ENCODE peak calls at places on chromosomes 2 and 18, in eight cellular contexts. One of them, this sample, is unnamed.

GRCh38 chr2:234615643-234616356 is 118.9 kb upstream of the ARL4C start:
- DNase-seq in neural crest cell: no peak
- DNase-seq in Right ventricle myocardium superior: no peak
- DNase-seq in NCI-H345: no peak
- DNase-seq in Calu3: no peak
- DNase-seq in CD8-positive, alpha-beta T cell: no peak
- DNase-seq in HFF-Myc: no peak
- DNase-seq in M059J: no peak
- DNase-seq in this sample: no peak

GRCh38 chr2:205895981-205896655 is 189.9 kb downstream of the INO80D start:
- DNase-seq in neural crest cell: no peak
- DNase-seq in Right ventricle myocardium superior: no peak
- DNase-seq in NCI-H345: no peak
- DNase-seq in Calu3: no peak
- DNase-seq in CD8-positive, alpha-beta T cell: no peak
- DNase-seq in HFF-Myc: no peak
- DNase-seq in M059J: no peak
- DNase-seq in this sample: no peak

GRCh38 chr2:121334581-121335293 is 49.7 kb upstream of the TFCP2L1 start:
- DNase-seq in neural crest cell: no peak
- DNase-seq in Right ventricle myocardium superior: no peak
- DNase-seq in NCI-H345: no peak
- DNase-seq in Calu3: no peak
- DNase-seq in CD8-positive, alpha-beta T cell: no peak
- DNase-seq in HFF-Myc: no peak
- DNase-seq in M059J: peak
- DNase-seq in this sample: no peak

GRCh38 chr2:130370490-130370889 is 14.6 kb downstream of the PTPN18 start:
- DNase-seq in neural crest cell: no peak
- DNase-seq in Right ventricle myocardium superior: no peak
- DNase-seq in NCI-H345: no peak
- DNase-seq in Calu3: no peak
- DNase-seq in CD8-positive, alpha-beta T cell: peak
- DNase-seq in HFF-Myc: no peak
- DNase-seq in M059J: no peak
- DNase-seq in this sample: no peak

GRCh38 chr2:111168528-111168929 is 47.8 kb downstream of the BCL2L11 start:
- DNase-seq in neural crest cell: no peak
- DNase-seq in Right ventricle myocardium superior: no peak
- DNase-seq in NCI-H345: no peak
- DNase-seq in Calu3: peak
- DNase-seq in CD8-positive, alpha-beta T cell: peak
- DNase-seq in HFF-Myc: peak
- DNase-seq in M059J: peak
- DNase-seq in this sample: peak

GRCh38 chr18:7492385-7492784 is 74.7 kb upstream of the PTPRM start:
- DNase-seq in neural crest cell: no peak
- DNase-seq in Right ventricle myocardium superior: no peak
- DNase-seq in NCI-H345: peak
- DNase-seq in Calu3: no peak
- DNase-seq in CD8-positive, alpha-beta T cell: no peak
- DNase-seq in HFF-Myc: no peak
- DNase-seq in M059J: no peak
- DNase-seq in this sample: no peak

GRCh38 chr18:54415086-54415485 is 57.4 kb downstream of the C18orf54 start:
- DNase-seq in neural crest cell: no peak
- DNase-seq in Right ventricle myocardium superior: no peak
- DNase-seq in NCI-H345: no peak
- DNase-seq in Calu3: no peak
- DNase-seq in CD8-positive, alpha-beta T cell: no peak
- DNase-seq in HFF-Myc: no peak
- DNase-seq in M059J: no peak
- DNase-seq in this sample: no peak

GRCh38 chr2:226635221-226635620 is 164.4 kb downstream of the IRS1 start:
- DNase-seq in neural crest cell: no peak
- DNase-seq in Right ventricle myocardium superior: no peak
- DNase-seq in NCI-H345: no peak
- DNase-seq in Calu3: no peak
- DNase-seq in CD8-positive, alpha-beta T cell: no peak
- DNase-seq in HFF-Myc: no peak
- DNase-seq in M059J: no peak
- DNase-seq in this sample: no peak

GRCh38 chr2:15421761-15422160 is 139.4 kb downstream of the NBAS start:
- DNase-seq in neural crest cell: no peak
- DNase-seq in Right ventricle myocardium superior: no peak
- DNase-seq in NCI-H345: no peak
- DNase-seq in Calu3: no peak
- DNase-seq in CD8-positive, alpha-beta T cell: no peak
- DNase-seq in HFF-Myc: no peak
- DNase-seq in M059J: no peak
- DNase-seq in this sample: no peak

GRCh38 chr2:191677091-191677645 is 768 bp upstream of the NABP1 start:
- DNase-seq in neural crest cell: no peak
- DNase-seq in Right ventricle myocardium superior: peak
- DNase-seq in NCI-H345: peak
- DNase-seq in Calu3: peak
- DNase-seq in CD8-positive, alpha-beta T cell: no peak
- DNase-seq in HFF-Myc: no peak
- DNase-seq in M059J: peak
- DNase-seq in this sample: peak

GRCh38 chr2:86017901-86018896 is 87.5 kb downstream of the POLR1A start:
- DNase-seq in neural crest cell: no peak
- DNase-seq in Right ventricle myocardium superior: peak
- DNase-seq in NCI-H345: no peak
- DNase-seq in Calu3: peak
- DNase-seq in CD8-positive, alpha-beta T cell: no peak
- DNase-seq in HFF-Myc: no peak
- DNase-seq in M059J: peak
- DNase-seq in this sample: peak

GRCh38 chr2:238098854-238099708 is 1.1 kb upstream of the ESPNL start:
- DNase-seq in neural crest cell: no peak
- DNase-seq in Right ventricle myocardium superior: no peak
- DNase-seq in NCI-H345: no peak
- DNase-seq in Calu3: no peak
- DNase-seq in CD8-positive, alpha-beta T cell: no peak
- DNase-seq in HFF-Myc: no peak
- DNase-seq in M059J: no peak
- DNase-seq in this sample: peak

GRCh38 chr2:120509991-120510735 is 164.2 kb downstream of the INHBB start:
- DNase-seq in neural crest cell: no peak
- DNase-seq in Right ventricle myocardium superior: no peak
- DNase-seq in NCI-H345: no peak
- DNase-seq in Calu3: no peak
- DNase-seq in CD8-positive, alpha-beta T cell: no peak
- DNase-seq in HFF-Myc: no peak
- DNase-seq in M059J: no peak
- DNase-seq in this sample: no peak

GRCh38 chr18:34592961-34593382 is 117.1 kb upstream of the DTNA start:
- DNase-seq in neural crest cell: peak
- DNase-seq in Right ventricle myocardium superior: peak
- DNase-seq in NCI-H345: no peak
- DNase-seq in Calu3: peak
- DNase-seq in CD8-positive, alpha-beta T cell: no peak
- DNase-seq in HFF-Myc: no peak
- DNase-seq in M059J: peak
- DNase-seq in this sample: peak

GRCh38 chr2:180003566-180003965 is 3.5 kb downstream of the CWC22 start:
- DNase-seq in neural crest cell: no peak
- DNase-seq in Right ventricle myocardium superior: no peak
- DNase-seq in NCI-H345: no peak
- DNase-seq in Calu3: peak
- DNase-seq in CD8-positive, alpha-beta T cell: no peak
- DNase-seq in HFF-Myc: no peak
- DNase-seq in M059J: no peak
- DNase-seq in this sample: peak